ENCODE peak calls at places on chromosomes 2 and 18, in four cellular contexts. X is psoas muscle, B is AG04450, R is esophagus squamous epithelium. H is an unnamed sample.

GRCh38 chr2:38704664-38705063 is 38.8 kb downstream of the GALM start:
- DNase-seq in X (no peak), B (no peak), R (no peak), H (no peak)

GRCh38 chr2:54657664-54658083 is 65.8 kb upstream of the EML6 start:
- DNase-seq in X (peak), B (no peak), R (no peak), H (no peak)

GRCh38 chr2:120491111-120491625 is 145.2 kb downstream of the INHBB start:
- DNase-seq in B (no peak), X (no peak), R (no peak), H (no peak)

GRCh38 chr2:37688771-37689468 is 17.5 kb upstream of the CDC42EP3 start:
- DNase-seq in R (no peak), B (peak), X (no peak), H (peak)

GRCh38 chr18:54828290-54828871 is at the start of gene RAB27B:
- DNase-seq in X (peak), B (peak), R (peak), H (peak)

GRCh38 chr2:160516547-160517365 is 23.1 kb upstream of the RBMS1 start:
- DNase-seq in R (no peak), X (no peak), B (no peak), H (peak)

GRCh38 chr2:74835831-74836674 is 2.1 kb downstream of the HK2 start:
- DNase-seq in B (no peak), X (no peak), R (no peak), H (peak)

GRCh38 chr2:217645891-217646290 is 356.9 kb downstream of the TNS1 start:
- DNase-seq in B (no peak), X (no peak), R (no peak), H (no peak)

GRCh38 chr2:176536739-176537138 is 267.5 kb downstream of the MTX2 start:
- DNase-seq in X (no peak), R (no peak), B (no peak), H (peak)

GRCh38 chr2:238908960-238909951 is 61.4 kb downstream of the TWIST2 start:
- DNase-seq in X (peak), B (no peak), R (no peak), H (peak)

GRCh38 chr18:22432672-22433137 is 15.0 kb upstream of the CTAGE1 start:
- DNase-seq in X (peak), R (no peak), B (peak), H (peak)

GRCh38 chr2:190792956-190793888 is 87.4 kb upstream of the GLS start:
- DNase-seq in B (no peak), R (no peak), X (no peak), H (peak)

GRCh38 chr18:6677086-6677485 is 52.4 kb upstream of the ARHGAP28 start:
- DNase-seq in X (no peak), R (no peak), B (no peak), H (no peak)

GRCh38 chr2:40103590-40103989 is 324.5 kb upstream of the THUMPD2 start:
- DNase-seq in R (no peak), X (no peak), B (peak), H (peak)

GRCh38 chr2:61471905-61472805 is 1.3 kb upstream of the USP34 start:
- DNase-seq in R (no peak), B (no peak), X (no peak), H (peak)

GRCh38 chr2:122132292-122132691 is 376.8 kb downstream of the TSN start:
- DNase-seq in R (no peak), X (no peak), B (no peak), H (no peak)

GRCh38 chr2:237229905-237230304 is 144.2 kb downstream of the COPS8 start:
- DNase-seq in X (no peak), R (no peak), B (no peak), H (no peak)

GRCh38 chr2:207311316-207312005 is 145.7 kb upstream of the KLF7 start:
- DNase-seq in R (no peak), B (peak), X (peak), H (peak)

GRCh38 chr2:199186226-199186864 is 271.4 kb downstream of the SATB2 start:
- DNase-seq in B (no peak), R (no peak), X (no peak), H (peak)

GRCh38 chr2:167966367-167966766 is 281.0 kb downstream of the STK39 start:
- DNase-seq in X (no peak), R (no peak), B (no peak), H (no peak)

GRCh38 chr2:46800625-46801024 is 115.0 kb downstream of the MCFD2 start:
- DNase-seq in X (no peak), B (no peak), R (no peak), H (no peak)

GRCh38 chr2:99444222-99444621 is 45.6 kb downstream of the REV1 start:
- DNase-seq in X (no peak), B (no peak), R (no peak), H (no peak)

GRCh38 chr2:58484629-58485028 is 243.5 kb upstream of the FANCL start:
- DNase-seq in X (no peak), R (no peak), B (no peak), H (no peak)

GRCh38 chr18:68676913-68677312 is 38.0 kb downstream of the TMX3 start:
- DNase-seq in B (no peak), X (no peak), R (no peak), H (no peak)

GRCh38 chr2:45466045-45466444 is 145.0 kb downstream of the SRBD1 start:
- DNase-seq in B (no peak), R (no peak), X (no peak), H (no peak)

GRCh38 chr2:238433941-238434845 is 7.5 kb downstream of the ASB1 start:
- DNase-seq in R (no peak), X (no peak), B (peak), H (peak)

GRCh38 chr2:3449936-3450335 is 69.4 kb downstream of the ADI1 start:
- DNase-seq in B (no peak), X (no peak), R (no peak), H (no peak)

GRCh38 chr18:5036523-5036922 is 160.5 kb downstream of the AKAIN1 start:
- DNase-seq in X (no peak), R (no peak), B (no peak), H (no peak)

GRCh38 chr2:112750560-112750843 is 13.9 kb downstream of the CKAP2L start:
- DNase-seq in B (no peak), X (no peak), R (no peak), H (no peak)

GRCh38 chr18:35361570-35362321 is 15.4 kb downstream of the ZNF396 start:
- DNase-seq in R (no peak), B (no peak), X (no peak), H (no peak)

GRCh38 chr2:207825033-207825957 is 55.6 kb upstream of the FZD5 start:
- DNase-seq in X (no peak), B (no peak), R (no peak), H (no peak)

GRCh38 chr2:119250891-119251290 is 27.3 kb downstream of the STEAP3 start:
- DNase-seq in B (no peak), R (no peak), X (no peak), H (no peak)

GRCh38 chr2:57373530-57373929 is 673.1 kb upstream of the VRK2 start:
- DNase-seq in X (no peak), R (no peak), B (no peak), H (peak)

GRCh38 chr2:33276868-33277503 is 199.5 kb upstream of the RASGRP3 start:
- DNase-seq in X (no peak), R (no peak), B (no peak), H (no peak)

GRCh38 chr2:15893085-15893484 is 47.3 kb upstream of the MYCN start:
- DNase-seq in B (no peak), X (no peak), R (no peak), H (no peak)

DNA sequence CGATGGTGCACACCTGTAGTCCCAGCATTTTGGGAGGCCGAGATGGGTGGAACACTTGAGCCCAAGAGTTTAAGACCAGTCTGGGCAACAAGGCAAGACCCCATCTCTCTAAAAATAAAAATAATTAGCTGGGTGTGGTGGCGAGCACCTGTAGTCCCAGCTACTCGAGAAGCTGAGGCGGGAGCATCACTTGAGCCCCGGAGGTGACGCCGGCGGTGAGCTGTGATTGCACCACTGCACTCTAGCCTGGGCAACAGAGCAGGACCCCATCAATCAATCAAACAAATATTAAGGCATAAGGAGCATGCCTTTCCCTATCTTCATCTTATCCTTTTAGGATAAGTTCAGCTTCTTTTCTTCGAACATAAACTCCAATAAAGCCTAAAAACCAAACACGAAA is 1.1 kb downstream of the WDSUB1 start:
- DNase-seq in R (no peak), B (no peak), X (no peak), H (no peak)
- H3K4me3 ChIP-seq in R (peak), B (peak), X (peak), H (peak)

GRCh38 chr2:69576895-69577294 is 66.6 kb downstream of the AAK1 start:
- DNase-seq in X (peak), R (no peak), B (no peak), H (no peak)
- H3K27ac ChIP-seq in X (peak), R (no peak), B (no peak), H (no peak)

DNA sequence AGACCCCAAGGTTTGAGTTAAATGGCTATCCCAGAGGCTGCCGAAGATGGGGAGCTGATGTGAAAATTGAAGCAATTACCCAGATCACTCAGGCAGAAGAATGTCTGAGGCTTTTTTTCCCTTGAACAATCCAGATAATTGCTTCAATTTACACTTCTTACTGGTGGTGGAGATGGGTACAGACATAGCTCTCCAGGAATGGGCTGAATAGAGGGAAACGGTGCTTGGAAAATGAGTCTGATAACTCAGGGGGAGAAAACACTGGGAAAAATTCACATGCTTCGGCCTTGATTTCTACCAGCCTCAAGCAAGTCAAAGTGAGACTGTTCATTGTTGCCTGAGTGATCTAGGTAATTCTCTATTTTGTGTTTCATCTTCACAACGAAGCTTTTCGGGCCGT is 9.5 kb upstream of the KIF5C start:
- DNase-seq in B (no peak), R (no peak), X (no peak), H (no peak)
- H3K4me3 ChIP-seq in B (no peak), R (no peak), X (no peak), H (no peak)

GRCh38 chr2:62539892-62540785 is 34.1 kb upstream of the TMEM17 start:
- DNase-seq in R (no peak), B (no peak), X (no peak), H (no peak)
- H3K27ac ChIP-seq in R (no peak), B (no peak), X (no peak), H (no peak)

GRCh38 chr2:223053431-223054192 is 1.6 kb downstream of the KCNE4 start:
- DNase-seq in R (no peak), B (no peak), X (no peak), H (no peak)
- H3K4me3 ChIP-seq in R (peak), B (peak), X (peak), H (peak)

DNA sequence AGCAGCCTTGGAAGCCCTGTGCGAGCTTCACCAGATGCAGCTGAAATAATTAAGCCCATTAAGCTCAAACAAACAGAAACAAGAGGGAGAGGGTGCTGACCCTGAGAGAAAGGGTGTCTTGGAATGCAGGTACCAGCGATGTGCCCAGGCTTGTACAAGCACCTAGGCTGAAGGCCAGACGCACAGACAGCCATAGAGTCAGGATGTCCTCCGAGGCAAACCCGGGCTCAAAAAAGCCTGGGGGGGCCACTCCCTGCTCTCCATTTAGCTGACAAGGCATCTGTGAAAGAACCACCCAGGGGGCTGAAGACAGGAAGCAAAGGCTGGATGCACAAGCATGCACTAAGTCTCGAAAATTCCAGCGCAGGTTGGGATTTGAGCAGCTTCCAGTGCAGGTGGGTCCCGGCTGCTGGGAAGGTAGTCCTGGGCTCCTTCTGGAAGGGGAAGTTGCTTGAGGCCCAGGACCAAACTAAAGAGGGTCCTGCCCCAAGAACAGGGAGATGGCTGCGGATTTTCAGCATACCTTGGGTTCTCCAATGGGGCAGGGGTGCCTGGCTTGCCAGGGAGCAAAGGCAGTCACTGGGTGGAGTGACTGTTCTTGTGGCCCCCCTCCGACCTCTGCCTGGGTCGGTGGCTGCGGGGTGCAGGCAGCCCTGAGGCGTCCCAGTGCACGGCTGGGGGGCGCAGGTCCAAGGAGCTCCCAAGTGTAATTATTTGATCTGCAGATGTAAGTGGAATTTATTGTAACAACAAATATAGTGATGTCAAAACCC is 6.0 kb downstream of the GBX2 start:
- DNase-seq in X (no peak), R (no peak), B (no peak), H (no peak)
- H3K27ac ChIP-seq in X (no peak), R (no peak), B (no peak), H (no peak)

DNA sequence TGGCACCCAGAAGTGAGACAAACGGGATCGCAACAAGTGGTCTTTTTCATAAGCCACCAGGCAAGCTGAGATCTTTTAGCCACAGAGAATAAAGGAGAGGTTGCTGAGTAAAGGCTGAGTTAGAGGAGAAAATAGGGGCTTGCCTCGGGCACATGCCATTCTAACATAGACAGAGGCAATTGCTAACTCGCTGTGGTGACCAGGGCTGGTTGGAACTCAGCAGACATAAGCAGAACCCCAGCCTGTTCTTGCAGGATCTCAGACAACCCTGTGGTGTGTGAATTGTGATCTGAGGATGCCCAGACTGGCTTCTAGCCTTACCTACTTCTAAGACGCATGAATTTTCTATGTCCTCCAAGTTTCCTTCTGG is 300.2 kb downstream of the CDCA7 start:
- DNase-seq in X (no peak), R (no peak), B (no peak), H (no peak)
- H3K4me3 ChIP-seq in X (no peak), R (no peak), B (no peak), H (no peak)

GRCh38 chr2:209938906-209939305 is 63.5 kb upstream of the RPE start:
- DNase-seq in X (no peak), R (no peak), B (no peak), H (no peak)

GRCh38 chr2:209942936-209943605 is 59.4 kb upstream of the RPE start:
- DNase-seq in R (no peak), B (no peak), X (no peak), H (no peak)

GRCh38 chr2:209937893-209938292 is 64.5 kb upstream of the RPE start:
- DNase-seq in R (no peak), B (no peak), X (no peak), H (peak)

GRCh38 chr2:209943776-209944175 is 58.7 kb upstream of the RPE start:
- DNase-seq in X (no peak), R (no peak), B (no peak), H (no peak)

GRCh38 chr2:209940923-209941322 is 61.5 kb upstream of the RPE start:
- DNase-seq in X (no peak), B (no peak), R (no peak), H (no peak)
- H3K27ac ChIP-seq in X (no peak), B (no peak), R (no peak), H (no peak)

GRCh38 chr2:189177441-189177840 is 2.1 kb downstream of the COL5A2 start:
- DNase-seq in R (no peak), B (no peak), X (no peak), H (no peak)
- H3K4me3 ChIP-seq in R (peak), B (peak), X (peak), H (peak)

DNA sequence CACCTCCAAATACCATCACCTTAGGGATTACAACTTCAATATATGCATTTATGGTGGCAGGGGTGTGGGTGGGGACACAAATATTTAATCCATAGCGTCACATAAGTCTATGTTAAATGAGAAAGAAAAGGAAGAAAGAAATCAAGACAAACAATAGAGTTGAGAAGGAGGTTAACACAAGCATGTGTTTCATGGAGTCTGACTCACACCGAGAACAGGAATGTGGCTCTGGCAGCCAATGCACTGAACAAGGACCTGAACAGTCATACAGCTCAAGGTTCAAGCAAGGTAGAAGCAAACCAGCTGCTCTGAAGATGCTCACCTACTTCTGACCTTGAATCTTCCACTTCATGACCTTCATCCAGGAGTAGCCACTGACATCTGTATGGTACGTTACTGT is 36.2 kb upstream of the LPIN1 start:
- DNase-seq in R (no peak), X (peak), B (peak), H (peak)
- H3K27ac ChIP-seq in R (no peak), X (no peak), B (peak), H (no peak)